ENCODE peak calls at places on chromosomes 2 and 18, in five cellular contexts. I is activated CD4-positive, alpha-beta T cell treated with anti-CD3 and anti-CD28 coated beads, Interleukin-2, amount 50 U/mL, for 4 hours; K is substantia nigra; A is hepatocyte; N is NCI-H1105. B is an unnamed sample.

GRCh38 chr18:9249254-9249653 is 85.3 kb upstream of the TWSG1 start:
- DNase-seq in K (no peak), A (no peak), N (no peak), I (no peak), B (no peak)

GRCh38 chr18:62452280-62452824 is 70.5 kb upstream of the ZCCHC2 start:
- DNase-seq in K (no peak), I (peak), A (peak), N (no peak), B (peak)

GRCh38 chr18:12405066-12405465 is 2.7 kb upstream of the PRELID3A start:
- DNase-seq in I (no peak), N (no peak), K (no peak), A (no peak), B (no peak)

GRCh38 chr2:1750935-1751767 is 6.8 kb upstream of the PXDN start:
- DNase-seq in N (peak), K (peak), A (peak), I (peak), B (peak)

GRCh38 chr2:75602724-75603342 is 42.1 kb upstream of the EVA1A start:
- DNase-seq in K (no peak), N (no peak), I (no peak), A (peak), B (no peak)

GRCh38 chr2:134178109-134178877 is 75.6 kb upstream of the MGAT5 start:
- DNase-seq in I (no peak), A (no peak), K (no peak), N (no peak), B (no peak)

GRCh38 chr2:223647258-223647952 is 45.2 kb upstream of the SCG2 start:
- DNase-seq in I (no peak), A (no peak), K (no peak), N (no peak), B (no peak)

GRCh38 chr2:18903750-18904149 is 314.4 kb upstream of the NT5C1B start:
- DNase-seq in A (no peak), K (no peak), I (no peak), N (no peak), B (no peak)

GRCh38 chr2:196334710-196335109 is 163.3 kb upstream of the STK17B start:
- DNase-seq in K (no peak), A (no peak), I (no peak), N (no peak), B (no peak)

GRCh38 chr18:71105078-71105819 is 816.4 kb downstream of the SOCS6 start:
- DNase-seq in N (no peak), K (no peak), A (no peak), I (no peak), B (no peak)

GRCh38 chr2:85902496-85902895 is 13.7 kb upstream of the ST3GAL5 start:
- DNase-seq in I (no peak), A (no peak), N (no peak), K (peak), B (no peak)

GRCh38 chr2:39158351-39158750 is 37.5 kb upstream of the SOS1 start:
- DNase-seq in A (no peak), I (no peak), K (no peak), N (no peak), B (no peak)

GRCh38 chr18:40866013-40866644 is 1088.9 kb upstream of the PIK3C3 start:
- DNase-seq in A (peak), N (peak), K (no peak), I (no peak), B (no peak)

GRCh38 chr2:232483923-232484627 is 3.6 kb downstream of the ECEL1 start:
- DNase-seq in A (no peak), I (no peak), K (no peak), N (no peak), B (no peak)

GRCh38 chr2:239275871-239276812 is 124.7 kb downstream of the HDAC4 start:
- DNase-seq in K (peak), A (no peak), I (no peak), N (no peak), B (no peak)

GRCh38 chr18:41875094-41875780 is 79.8 kb upstream of the PIK3C3 start:
- DNase-seq in N (no peak), K (no peak), A (no peak), I (no peak), B (no peak)

GRCh38 chr2:17289669-17290068 is 228.6 kb downstream of the RAD51AP2 start:
- DNase-seq in K (no peak), A (no peak), N (no peak), I (no peak), B (no peak)

GRCh38 chr2:222817628-222818027 is 43.2 kb upstream of the ACSL3 start:
- DNase-seq in N (no peak), K (no peak), I (no peak), A (no peak), B (peak)

B was measured in HepG2.